ENCODE peak calls at places on chromosomes 6 and 20, in six cellular contexts. One of them, this sample, is unnamed.

GRCh38 chr6:33801611-33802010 is 2.2 kb downstream of the MLN start:
- DNase-seq in Calu3: no peak
- DNase-seq in stimulated activated CD4-positive, alpha-beta T cell treated with anti-CD3 and anti-CD28 coated beads, Interleukin-2, amount 100 ng/mL, for 48 hours: no peak
- DNase-seq in amniotic epithelial cell: no peak
- DNase-seq in hippocampal formation: no peak
- DNase-seq in dorsolateral prefrontal cortex: no peak
- DNase-seq in this sample: no peak

GRCh38 chr6:17907467-17908229 is 79.8 kb downstream of the KIF13A start:
- DNase-seq in Calu3: peak
- DNase-seq in stimulated activated CD4-positive, alpha-beta T cell treated with anti-CD3 and anti-CD28 coated beads, Interleukin-2, amount 100 ng/mL, for 48 hours: no peak
- DNase-seq in amniotic epithelial cell: peak
- DNase-seq in hippocampal formation: peak
- DNase-seq in dorsolateral prefrontal cortex: peak
- DNase-seq in this sample: no peak

GRCh38 chr6:7121704-7122241 is 14.0 kb downstream of the RREB1 start:
- DNase-seq in Calu3: no peak
- DNase-seq in stimulated activated CD4-positive, alpha-beta T cell treated with anti-CD3 and anti-CD28 coated beads, Interleukin-2, amount 100 ng/mL, for 48 hours: no peak
- DNase-seq in amniotic epithelial cell: no peak
- DNase-seq in hippocampal formation: no peak
- DNase-seq in dorsolateral prefrontal cortex: no peak
- DNase-seq in this sample: no peak

GRCh38 chr6:168248148-168248620 is 71.4 kb downstream of the DACT2 start:
- DNase-seq in Calu3: no peak
- DNase-seq in stimulated activated CD4-positive, alpha-beta T cell treated with anti-CD3 and anti-CD28 coated beads, Interleukin-2, amount 100 ng/mL, for 48 hours: no peak
- DNase-seq in amniotic epithelial cell: no peak
- DNase-seq in hippocampal formation: no peak
- DNase-seq in dorsolateral prefrontal cortex: no peak
- DNase-seq in this sample: no peak

GRCh38 chr6:54813901-54814300 is 32.7 kb upstream of the FAM83B start:
- DNase-seq in Calu3: no peak
- DNase-seq in stimulated activated CD4-positive, alpha-beta T cell treated with anti-CD3 and anti-CD28 coated beads, Interleukin-2, amount 100 ng/mL, for 48 hours: no peak
- DNase-seq in amniotic epithelial cell: peak
- DNase-seq in hippocampal formation: no peak
- DNase-seq in dorsolateral prefrontal cortex: no peak
- DNase-seq in this sample: no peak

GRCh38 chr6:47134476-47135189 is 92.5 kb upstream of the ADGRF1 start:
- DNase-seq in Calu3: peak
- DNase-seq in stimulated activated CD4-positive, alpha-beta T cell treated with anti-CD3 and anti-CD28 coated beads, Interleukin-2, amount 100 ng/mL, for 48 hours: no peak
- DNase-seq in amniotic epithelial cell: peak
- DNase-seq in hippocampal formation: no peak
- DNase-seq in dorsolateral prefrontal cortex: no peak
- DNase-seq in this sample: no peak

GRCh38 chr20:52493177-52493711 is 301.7 kb upstream of the ZFP64 start:
- DNase-seq in Calu3: no peak
- DNase-seq in stimulated activated CD4-positive, alpha-beta T cell treated with anti-CD3 and anti-CD28 coated beads, Interleukin-2, amount 100 ng/mL, for 48 hours: no peak
- DNase-seq in amniotic epithelial cell: no peak
- DNase-seq in hippocampal formation: no peak
- DNase-seq in dorsolateral prefrontal cortex: no peak
- DNase-seq in this sample: no peak

GRCh38 chr6:30463651-30464618 is 25.4 kb upstream of the HLA-E start:
- DNase-seq in Calu3: peak
- DNase-seq in stimulated activated CD4-positive, alpha-beta T cell treated with anti-CD3 and anti-CD28 coated beads, Interleukin-2, amount 100 ng/mL, for 48 hours: no peak
- DNase-seq in amniotic epithelial cell: peak
- DNase-seq in hippocampal formation: no peak
- DNase-seq in dorsolateral prefrontal cortex: no peak
- DNase-seq in this sample: no peak

GRCh38 chr20:50561379-50562078 is 51.3 kb downstream of the PTPN1 start:
- DNase-seq in Calu3: no peak
- DNase-seq in stimulated activated CD4-positive, alpha-beta T cell treated with anti-CD3 and anti-CD28 coated beads, Interleukin-2, amount 100 ng/mL, for 48 hours: peak
- DNase-seq in amniotic epithelial cell: peak
- DNase-seq in hippocampal formation: no peak
- DNase-seq in dorsolateral prefrontal cortex: peak
- DNase-seq in this sample: peak

GRCh38 chr20:43681991-43682410 is 15.1 kb downstream of the MYBL2 start:
- DNase-seq in Calu3: no peak
- DNase-seq in stimulated activated CD4-positive, alpha-beta T cell treated with anti-CD3 and anti-CD28 coated beads, Interleukin-2, amount 100 ng/mL, for 48 hours: no peak
- DNase-seq in amniotic epithelial cell: no peak
- DNase-seq in hippocampal formation: no peak
- DNase-seq in dorsolateral prefrontal cortex: no peak
- DNase-seq in this sample: no peak

GRCh38 chr20:40945754-40946451 is 82.7 kb upstream of the TOP1 start:
- DNase-seq in Calu3: peak
- DNase-seq in stimulated activated CD4-positive, alpha-beta T cell treated with anti-CD3 and anti-CD28 coated beads, Interleukin-2, amount 100 ng/mL, for 48 hours: no peak
- DNase-seq in amniotic epithelial cell: peak
- DNase-seq in hippocampal formation: peak
- DNase-seq in dorsolateral prefrontal cortex: peak
- DNase-seq in this sample: peak

GRCh38 chr6:85464722-85465150 is 14.9 kb downstream of the NT5E start:
- DNase-seq in Calu3: peak
- DNase-seq in stimulated activated CD4-positive, alpha-beta T cell treated with anti-CD3 and anti-CD28 coated beads, Interleukin-2, amount 100 ng/mL, for 48 hours: no peak
- DNase-seq in amniotic epithelial cell: peak
- DNase-seq in hippocampal formation: no peak
- DNase-seq in dorsolateral prefrontal cortex: no peak
- DNase-seq in this sample: no peak

GRCh38 chr6:44304282-44305199 is 8.6 kb downstream of the AARS2 start:
- DNase-seq in Calu3: peak
- DNase-seq in stimulated activated CD4-positive, alpha-beta T cell treated with anti-CD3 and anti-CD28 coated beads, Interleukin-2, amount 100 ng/mL, for 48 hours: peak
- DNase-seq in amniotic epithelial cell: peak
- DNase-seq in hippocampal formation: no peak
- DNase-seq in dorsolateral prefrontal cortex: peak
- DNase-seq in this sample: peak

GRCh38 chr20:37193821-37194220 is 14.5 kb upstream of the MROH8 start:
- DNase-seq in Calu3: no peak
- DNase-seq in stimulated activated CD4-positive, alpha-beta T cell treated with anti-CD3 and anti-CD28 coated beads, Interleukin-2, amount 100 ng/mL, for 48 hours: no peak
- DNase-seq in amniotic epithelial cell: no peak
- DNase-seq in hippocampal formation: no peak
- DNase-seq in dorsolateral prefrontal cortex: peak
- DNase-seq in this sample: no peak

GRCh38 chr20:9999660-10000059 is 35.1 kb upstream of the ANKEF1 start:
- DNase-seq in Calu3: no peak
- DNase-seq in stimulated activated CD4-positive, alpha-beta T cell treated with anti-CD3 and anti-CD28 coated beads, Interleukin-2, amount 100 ng/mL, for 48 hours: no peak
- DNase-seq in amniotic epithelial cell: no peak
- DNase-seq in hippocampal formation: peak
- DNase-seq in dorsolateral prefrontal cortex: no peak
- DNase-seq in this sample: no peak

GRCh38 chr6:37021356-37022129 is 16.1 kb downstream of the FGD2 start:
- DNase-seq in Calu3: peak
- DNase-seq in stimulated activated CD4-positive, alpha-beta T cell treated with anti-CD3 and anti-CD28 coated beads, Interleukin-2, amount 100 ng/mL, for 48 hours: peak
- DNase-seq in amniotic epithelial cell: peak
- DNase-seq in hippocampal formation: no peak
- DNase-seq in dorsolateral prefrontal cortex: no peak
- DNase-seq in this sample: no peak

GRCh38 chr6:42404494-42404893 is 47.2 kb downstream of the TRERF1 start:
- DNase-seq in Calu3: peak
- DNase-seq in stimulated activated CD4-positive, alpha-beta T cell treated with anti-CD3 and anti-CD28 coated beads, Interleukin-2, amount 100 ng/mL, for 48 hours: no peak
- DNase-seq in amniotic epithelial cell: peak
- DNase-seq in hippocampal formation: no peak
- DNase-seq in dorsolateral prefrontal cortex: no peak
- DNase-seq in this sample: no peak

GRCh38 chr20:3106658-3107463 is 22.3 kb upstream of the AVP start:
- DNase-seq in Calu3: no peak
- DNase-seq in stimulated activated CD4-positive, alpha-beta T cell treated with anti-CD3 and anti-CD28 coated beads, Interleukin-2, amount 100 ng/mL, for 48 hours: no peak
- DNase-seq in amniotic epithelial cell: no peak
- DNase-seq in hippocampal formation: no peak
- DNase-seq in dorsolateral prefrontal cortex: no peak
- DNase-seq in this sample: no peak

GRCh38 chr6:42013134-42013516 is 37.2 kb upstream of the TAF8 start:
- DNase-seq in Calu3: no peak
- DNase-seq in stimulated activated CD4-positive, alpha-beta T cell treated with anti-CD3 and anti-CD28 coated beads, Interleukin-2, amount 100 ng/mL, for 48 hours: no peak
- DNase-seq in amniotic epithelial cell: peak
- DNase-seq in hippocampal formation: no peak
- DNase-seq in dorsolateral prefrontal cortex: no peak
- DNase-seq in this sample: no peak

GRCh38 chr6:113120577-113121285 is 736.4 kb upstream of the MARCKS start:
- DNase-seq in Calu3: peak
- DNase-seq in stimulated activated CD4-positive, alpha-beta T cell treated with anti-CD3 and anti-CD28 coated beads, Interleukin-2, amount 100 ng/mL, for 48 hours: no peak
- DNase-seq in amniotic epithelial cell: peak
- DNase-seq in hippocampal formation: no peak
- DNase-seq in dorsolateral prefrontal cortex: no peak
- DNase-seq in this sample: no peak

GRCh38 chr6:26216886-26217713 is 129.9 kb downstream of the HFE start:
- DNase-seq in Calu3: peak
- DNase-seq in stimulated activated CD4-positive, alpha-beta T cell treated with anti-CD3 and anti-CD28 coated beads, Interleukin-2, amount 100 ng/mL, for 48 hours: peak
- DNase-seq in amniotic epithelial cell: peak
- DNase-seq in hippocampal formation: peak
- DNase-seq in dorsolateral prefrontal cortex: peak
- DNase-seq in this sample: peak